ENCODE peak calls at places on chromosome 19, in six cellular contexts. One of them, this sample, is unnamed.

GRCh38 chr19:50843701-50844221 is 10.4 kb upstream of the KLK15 start:
- DNase-seq in left lobe of liver: no peak
- DNase-seq in GM04504: no peak
- DNase-seq in head of caudate nucleus: no peak
- DNase-seq in dermis microvascular lymphatic vessel endothelial cell: no peak
- DNase-seq in stimulated activated CD8-positive, alpha-beta memory T cell treated with anti-CD3 and anti-CD28 coated beads, Interleukin-4, amount 100 ng/mL, for 1 hour: no peak
- DNase-seq in this sample: no peak

GRCh38 chr19:40688294-40688693 is 2.2 kb downstream of the NUMBL start:
- DNase-seq in left lobe of liver: no peak
- DNase-seq in GM04504: no peak
- DNase-seq in head of caudate nucleus: no peak
- DNase-seq in dermis microvascular lymphatic vessel endothelial cell: no peak
- DNase-seq in stimulated activated CD8-positive, alpha-beta memory T cell treated with anti-CD3 and anti-CD28 coated beads, Interleukin-4, amount 100 ng/mL, for 1 hour: no peak
- DNase-seq in this sample: no peak

GRCh38 chr19:32676895-32677359 is 1.3 kb downstream of the RGS9BP start:
- DNase-seq in left lobe of liver: no peak
- DNase-seq in GM04504: no peak
- DNase-seq in head of caudate nucleus: no peak
- DNase-seq in dermis microvascular lymphatic vessel endothelial cell: no peak
- DNase-seq in stimulated activated CD8-positive, alpha-beta memory T cell treated with anti-CD3 and anti-CD28 coated beads, Interleukin-4, amount 100 ng/mL, for 1 hour: no peak
- DNase-seq in this sample: no peak

GRCh38 chr19:1837625-1838105 is 10.6 kb downstream of the REXO1 start:
- DNase-seq in left lobe of liver: peak
- DNase-seq in GM04504: no peak
- DNase-seq in head of caudate nucleus: peak
- DNase-seq in dermis microvascular lymphatic vessel endothelial cell: peak
- DNase-seq in stimulated activated CD8-positive, alpha-beta memory T cell treated with anti-CD3 and anti-CD28 coated beads, Interleukin-4, amount 100 ng/mL, for 1 hour: no peak
- DNase-seq in this sample: peak

GRCh38 chr19:728011-728410 is 19.3 kb downstream of the PALM start:
- DNase-seq in left lobe of liver: peak
- DNase-seq in GM04504: no peak
- DNase-seq in head of caudate nucleus: no peak
- DNase-seq in dermis microvascular lymphatic vessel endothelial cell: peak
- DNase-seq in stimulated activated CD8-positive, alpha-beta memory T cell treated with anti-CD3 and anti-CD28 coated beads, Interleukin-4, amount 100 ng/mL, for 1 hour: no peak
- DNase-seq in this sample: no peak

GRCh38 chr19:13154911-13155471 is 4.8 kb downstream of the IER2 start:
- DNase-seq in left lobe of liver: peak
- DNase-seq in GM04504: no peak
- DNase-seq in head of caudate nucleus: no peak
- DNase-seq in dermis microvascular lymphatic vessel endothelial cell: peak
- DNase-seq in stimulated activated CD8-positive, alpha-beta memory T cell treated with anti-CD3 and anti-CD28 coated beads, Interleukin-4, amount 100 ng/mL, for 1 hour: peak
- DNase-seq in this sample: peak

GRCh38 chr19:38274734-38275133 is 10.4 kb downstream of the SPINT2 start:
- DNase-seq in left lobe of liver: no peak
- DNase-seq in GM04504: no peak
- DNase-seq in head of caudate nucleus: peak
- DNase-seq in dermis microvascular lymphatic vessel endothelial cell: peak
- DNase-seq in stimulated activated CD8-positive, alpha-beta memory T cell treated with anti-CD3 and anti-CD28 coated beads, Interleukin-4, amount 100 ng/mL, for 1 hour: no peak
- DNase-seq in this sample: no peak

GRCh38 chr19:13082192-13083007 is 20.3 kb downstream of the LYL1 start:
- DNase-seq in left lobe of liver: peak
- DNase-seq in GM04504: no peak
- DNase-seq in head of caudate nucleus: no peak
- DNase-seq in dermis microvascular lymphatic vessel endothelial cell: peak
- DNase-seq in stimulated activated CD8-positive, alpha-beta memory T cell treated with anti-CD3 and anti-CD28 coated beads, Interleukin-4, amount 100 ng/mL, for 1 hour: no peak
- DNase-seq in this sample: no peak

GRCh38 chr19:1066748-1067340 is at the start of gene ARHGAP45:
- DNase-seq in left lobe of liver: no peak
- DNase-seq in GM04504: no peak
- DNase-seq in head of caudate nucleus: no peak
- DNase-seq in dermis microvascular lymphatic vessel endothelial cell: peak
- DNase-seq in stimulated activated CD8-positive, alpha-beta memory T cell treated with anti-CD3 and anti-CD28 coated beads, Interleukin-4, amount 100 ng/mL, for 1 hour: peak
- DNase-seq in this sample: no peak

GRCh38 chr19:40803857-40804782 is 5.1 kb downstream of the EGLN2 start:
- DNase-seq in left lobe of liver: no peak
- DNase-seq in GM04504: no peak
- DNase-seq in head of caudate nucleus: no peak
- DNase-seq in dermis microvascular lymphatic vessel endothelial cell: no peak
- DNase-seq in stimulated activated CD8-positive, alpha-beta memory T cell treated with anti-CD3 and anti-CD28 coated beads, Interleukin-4, amount 100 ng/mL, for 1 hour: peak
- DNase-seq in this sample: no peak

GRCh38 chr19:58560007-58560887 is 1.8 kb upstream of the UBE2M start:
- DNase-seq in left lobe of liver: peak
- DNase-seq in GM04504: no peak
- DNase-seq in head of caudate nucleus: no peak
- DNase-seq in dermis microvascular lymphatic vessel endothelial cell: no peak
- DNase-seq in stimulated activated CD8-positive, alpha-beta memory T cell treated with anti-CD3 and anti-CD28 coated beads, Interleukin-4, amount 100 ng/mL, for 1 hour: no peak
- DNase-seq in this sample: no peak

GRCh38 chr19:38095411-38096308 is 128.4 kb downstream of the DPF1 start:
- DNase-seq in left lobe of liver: peak
- DNase-seq in GM04504: peak
- DNase-seq in head of caudate nucleus: peak
- DNase-seq in dermis microvascular lymphatic vessel endothelial cell: peak
- DNase-seq in stimulated activated CD8-positive, alpha-beta memory T cell treated with anti-CD3 and anti-CD28 coated beads, Interleukin-4, amount 100 ng/mL, for 1 hour: peak
- DNase-seq in this sample: peak

GRCh38 chr19:31905980-31906948 is 439.1 kb upstream of the ZNF507 start:
- DNase-seq in left lobe of liver: no peak
- DNase-seq in GM04504: no peak
- DNase-seq in head of caudate nucleus: no peak
- DNase-seq in dermis microvascular lymphatic vessel endothelial cell: no peak
- DNase-seq in stimulated activated CD8-positive, alpha-beta memory T cell treated with anti-CD3 and anti-CD28 coated beads, Interleukin-4, amount 100 ng/mL, for 1 hour: no peak
- DNase-seq in this sample: no peak

GRCh38 chr19:5466072-5466471 is 10.9 kb downstream of the ZNRF4 start:
- DNase-seq in left lobe of liver: no peak
- DNase-seq in GM04504: no peak
- DNase-seq in head of caudate nucleus: no peak
- DNase-seq in dermis microvascular lymphatic vessel endothelial cell: no peak
- DNase-seq in stimulated activated CD8-positive, alpha-beta memory T cell treated with anti-CD3 and anti-CD28 coated beads, Interleukin-4, amount 100 ng/mL, for 1 hour: no peak
- DNase-seq in this sample: no peak

GRCh38 chr19:49442793-49443365 is 1.6 kb upstream of the SLC17A7 start:
- DNase-seq in left lobe of liver: peak
- DNase-seq in GM04504: peak
- DNase-seq in head of caudate nucleus: peak
- DNase-seq in dermis microvascular lymphatic vessel endothelial cell: peak
- DNase-seq in stimulated activated CD8-positive, alpha-beta memory T cell treated with anti-CD3 and anti-CD28 coated beads, Interleukin-4, amount 100 ng/mL, for 1 hour: no peak
- DNase-seq in this sample: peak